ENCODE peak calls at places on chromosomes 3 and 15, in seven cellular contexts. A is upper lobe of right lung; J is neural progenitor cell; C is tibial artery; I is CD8-positive, alpha-beta T cell; K is mammary epithelial cell; D is PC-9. Y is an unnamed sample. For H3K4me1 and H3K36me3, the result is how much of the 10 kb centered on the place peaks cover.

GRCh38 chr15:87267798-87268197 is 988.7 kb downstream of the NTRK3 start:
- DNase-seq in A (no peak), J (no peak), K (peak), D (peak), I (no peak), C (no peak), Y (no peak)

GRCh38 chr3:130276203-130276803 is 69.2 kb upstream of the COL6A5 start:
- DNase-seq in D (peak), K (peak), J (peak), I (no peak), A (no peak), C (no peak), Y (no peak)

GRCh38 chr3:175777495-175777894 is 918.4 kb downstream of the NAALADL2 start:
- DNase-seq in C (no peak), J (no peak), K (peak), D (no peak), I (no peak), A (no peak), Y (no peak)

GRCh38 chr15:58252586-58253323 is 114.6 kb downstream of the AQP9 start:
- DNase-seq in I (no peak), D (no peak), C (no peak), K (no peak), A (no peak), J (no peak), Y (no peak)

GRCh38 chr15:65062726-65063125 is 5.1 kb downstream of the RASL12 start:
- DNase-seq in J (no peak), D (no peak), I (no peak), A (no peak), C (no peak), K (no peak), Y (no peak)

GRCh38 chr15:98856540-98856907 is 151.1 kb downstream of the PGPEP1L start:
- DNase-seq in I (no peak), K (no peak), A (no peak), D (no peak), C (no peak), J (no peak), Y (no peak)

GRCh38 chr3:189772584-189772983 is 141.4 kb downstream of the TP63 start:
- DNase-seq in A (no peak), J (no peak), I (no peak), D (no peak), K (no peak), C (no peak), Y (no peak)

GRCh38 chr15:52288986-52289385 is 6.6 kb downstream of the MYO5C start:
- DNase-seq in D (no peak), J (no peak), C (no peak), K (no peak), I (no peak), A (no peak), Y (no peak)

GRCh38 chr3:8911781-8912180 is 51.5 kb downstream of the RAD18 start:
- DNase-seq in K (no peak), A (no peak), J (no peak), D (no peak), I (no peak), C (no peak), Y (no peak)

GRCh38 chr3:44019736-44020135 is 221.9 kb upstream of the TOPAZ1 start:
- DNase-seq in D (no peak), J (peak), I (no peak), C (no peak), K (no peak), A (no peak), Y (no peak)

GRCh38 chr3:195356151-195357086 is 85.5 kb upstream of the XXYLT1 start:
- DNase-seq in D (no peak), A (no peak), I (no peak), K (no peak), J (peak), C (no peak), Y (no peak)

GRCh38 chr3:71111784-71112440 is 471.6 kb downstream of the FOXP1 start:
- DNase-seq in C (no peak), A (no peak), D (no peak), K (peak), I (no peak), J (no peak), Y (no peak)

GRCh38 chr3:45795882-45796765 is at the start of gene SLC6A20:
- DNase-seq in J (peak), K (no peak), I (peak), D (no peak), C (no peak), A (peak), Y (no peak)

GRCh38 chr3:40337136-40338108 is 27.9 kb downstream of the EIF1B start:
- DNase-seq in K (peak), D (no peak), A (no peak), J (no peak), C (no peak), I (no peak), Y (no peak)

GRCh38 chr3:51716805-51717204 is 9.9 kb downstream of the GRM2 start:
- DNase-seq in K (no peak), I (no peak), J (no peak), D (no peak), A (no peak), C (no peak), Y (no peak)

GRCh38 chr3:28726840-28727239 is 378.2 kb upstream of the AZI2 start:
- DNase-seq in A (peak), J (peak), K (peak), C (peak), I (no peak), D (peak), Y (peak)

GRCh38 chr15:63244399-63244798 is 33.0 kb upstream of the APH1B start:
- DNase-seq in C (no peak), I (no peak), A (no peak), K (peak), J (no peak), D (no peak), Y (no peak)

GRCh38 chr3:151931171-151931570 is 57.7 kb downstream of the SUCNR1 start:
- DNase-seq in C (no peak), K (no peak), I (no peak), D (no peak), A (no peak), J (no peak), Y (no peak)

DNA sequence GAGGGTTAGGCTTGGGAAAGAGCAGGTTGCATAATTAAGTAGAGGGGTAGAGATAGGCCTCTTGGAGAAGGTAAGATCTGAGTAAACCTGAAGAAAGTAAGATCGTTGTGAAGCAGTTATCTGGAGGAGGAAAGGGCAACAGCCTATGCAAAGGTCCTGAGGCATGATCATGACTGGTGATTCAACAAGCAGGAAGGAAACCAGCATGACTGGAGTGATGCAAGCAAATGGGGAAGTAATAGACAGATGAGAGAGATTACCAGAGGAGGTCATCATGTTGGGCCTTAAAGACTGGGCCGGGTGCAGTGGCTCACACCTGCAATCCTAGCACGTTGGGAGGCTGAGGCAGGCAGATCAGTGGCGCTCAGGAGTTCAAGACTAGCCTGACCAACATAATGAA is 360.2 kb downstream of the EPHB1 start:
- DNase-seq in K (no peak), A (no peak), J (no peak), C (no peak), I (no peak), D (no peak), Y (no peak)
- H3K4me1 ChIP-seq in K (under half), A (under half), J (under half), C (under half), I (under half), D (under half), Y (under half)

GRCh38 chr15:42619641-42620371 is 44.4 kb downstream of the STARD9 start:
- DNase-seq in D (no peak), C (no peak), A (no peak), J (peak), K (no peak), I (no peak), Y (no peak)
- TF ChIP-seq CTCF in D (no peak), C (no peak), A (no peak), J (no peak), K (no peak), I (no peak), Y (no peak)

DNA sequence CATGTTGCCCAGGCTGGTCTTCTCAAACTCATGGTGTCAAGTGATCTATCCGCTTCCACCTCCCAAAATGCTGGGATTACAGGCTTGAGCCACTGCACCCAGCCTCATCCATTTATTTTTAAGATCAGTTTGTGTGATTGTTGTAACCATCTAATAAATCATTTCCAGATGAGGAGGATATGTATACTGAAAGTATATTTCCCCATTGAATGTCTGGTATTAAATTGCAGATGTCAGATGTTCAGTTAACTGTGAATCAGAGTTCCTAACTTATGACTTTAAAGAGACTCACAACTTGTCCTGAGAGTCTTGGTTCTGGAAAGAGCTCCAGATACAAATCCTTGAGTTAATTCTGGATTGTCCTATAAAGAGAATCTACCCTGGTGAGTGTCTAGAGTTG is 62.4 kb downstream of the TRIM71 start:
- DNase-seq in A (no peak), D (no peak), K (no peak), J (no peak), C (no peak), I (no peak), Y (no peak)
- H3K36me3 ChIP-seq in A (under half), D (under half), K (under half), J (under half), C (under half), I (under half), Y (under half)

GRCh38 chr15:40914486-40914885 is 14.7 kb upstream of the DLL4 start:
- DNase-seq in K (no peak), J (no peak), A (no peak), D (no peak), C (no peak), I (no peak), Y (peak)
- H3K4me1 ChIP-seq in K (under half), J (under half), A (under half), D (under half), C (under half), I (under half), Y (under half)

Y was measured in pancreas.